ENCODE peak calls at places on chromosomes 12 and 14, in eight cellular contexts. J is body of pancreas, E is kidney epithelial cell, F is breast epithelium, K is A549, D is mucosa of descending colon, C is BJ, H is GM12878. Z is an unnamed sample.

GRCh38 chr14:76968621-76969063 is 59.9 kb downstream of the IRF2BPL start:
- DNase-seq in J (peak), E (no peak), F (no peak), K (no peak), D (no peak), C (no peak), H (no peak), Z (peak)

GRCh38 chr12:46480724-46481123 is 108.2 kb upstream of the SLC38A2 start:
- DNase-seq in J (no peak), E (no peak), F (no peak), K (no peak), D (no peak), C (no peak), H (no peak), Z (no peak)

GRCh38 chr12:89259831-89260230 is 92.5 kb downstream of the DUSP6 start:
- DNase-seq in J (no peak), E (no peak), F (no peak), K (no peak), D (no peak), C (no peak), H (no peak), Z (no peak)

GRCh38 chr14:33062881-33063280 is 124.2 kb downstream of the NPAS3 start:
- DNase-seq in J (no peak), E (no peak), F (no peak), K (no peak), D (no peak), C (no peak), H (no peak), Z (peak)

GRCh38 chr14:22634233-22634632 is 9.9 kb downstream of the OR6J1 start:
- DNase-seq in J (no peak), E (no peak), F (no peak), K (no peak), D (no peak), C (no peak), H (no peak), Z (no peak)

GRCh38 chr14:75558440-75558839 is 20.0 kb upstream of the FLVCR2 start:
- DNase-seq in J (no peak), E (no peak), F (no peak), K (no peak), D (no peak), C (no peak), H (no peak), Z (no peak)

GRCh38 chr14:61461808-61462275 is 140.5 kb downstream of the PRKCH start:
- DNase-seq in J (no peak), E (no peak), F (no peak), K (peak), D (peak), C (no peak), H (no peak), Z (peak)

GRCh38 chr14:81555051-81555450 is 21.4 kb upstream of the SEL1L start:
- DNase-seq in J (peak), E (no peak), F (no peak), K (no peak), D (no peak), C (no peak), H (no peak), Z (no peak)

GRCh38 chr12:8970432-8970831 is 18.9 kb upstream of the KLRG1 start:
- DNase-seq in J (no peak), E (no peak), F (no peak), K (no peak), D (no peak), C (no peak), H (no peak), Z (no peak)

GRCh38 chr14:91934554-91935285 is 12.8 kb downstream of the FBLN5 start:
- DNase-seq in J (peak), E (no peak), F (no peak), K (no peak), D (no peak), C (no peak), H (no peak), Z (no peak)

GRCh38 chr14:21063479-21063878 is 5.9 kb downstream of the RNASE8 start:
- DNase-seq in J (peak), E (peak), F (no peak), K (no peak), D (no peak), C (no peak), H (no peak), Z (peak)

GRCh38 chr12:105368047-105368646 is 37.7 kb downstream of the C12orf75 start:
- DNase-seq in J (no peak), E (no peak), F (no peak), K (no peak), D (no peak), C (no peak), H (no peak), Z (no peak)

GRCh38 chr12:105365231-105365630 is 34.7 kb downstream of the C12orf75 start:
- DNase-seq in J (no peak), E (no peak), F (no peak), K (no peak), D (no peak), C (no peak), H (no peak), Z (no peak)

GRCh38 chr12:105363890-105364289 is 33.4 kb downstream of the C12orf75 start:
- DNase-seq in J (no peak), E (no peak), F (no peak), K (no peak), D (no peak), C (no peak), H (no peak), Z (no peak)

DNA sequence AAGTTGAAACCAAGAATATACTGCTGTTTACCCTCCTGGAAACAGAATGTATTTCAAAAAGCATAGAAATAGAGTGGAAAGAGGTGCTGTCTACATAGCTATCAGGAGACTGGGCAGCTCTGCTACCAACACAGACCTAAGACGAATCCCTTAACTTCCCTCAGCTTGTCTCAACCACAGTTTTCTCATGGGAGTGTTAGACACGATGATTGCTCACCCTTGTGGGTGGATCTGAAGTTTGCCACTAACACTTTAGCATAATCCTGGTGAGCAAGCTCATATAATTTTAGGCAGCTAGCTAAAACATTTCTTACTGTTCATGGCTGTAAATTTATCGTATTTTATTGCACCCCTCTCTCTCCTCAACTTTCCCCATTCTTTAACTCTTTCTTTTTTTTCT is 38.5 kb downstream of the C12orf75 start:
- DNase-seq in J (no peak), E (no peak), F (no peak), K (no peak), D (peak), C (no peak), H (no peak), Z (peak)
- TF ChIP-seq CTCF in J (no peak), E (peak), F (no peak), K (no peak), D (no peak), C (peak), H (no peak), Z (peak)

GRCh38 chr12:53200458-53201169 is 6.4 kb downstream of the ITGB7 start:
- DNase-seq in J (no peak), E (no peak), F (peak), K (no peak), D (no peak), C (no peak), H (peak), Z (no peak)
- H3K4me3 ChIP-seq in J (no peak), E (no peak), F (no peak), K (no peak), D (no peak), C (no peak), H (peak), Z (no peak)

GRCh38 chr14:74049886-74050495 is 30.8 kb downstream of the BBOF1 start:
- DNase-seq in J (no peak), E (no peak), F (no peak), K (no peak), D (no peak), C (no peak), H (no peak), Z (no peak)

GRCh38 chr14:74042296-74042695 is 23.1 kb downstream of the BBOF1 start:
- DNase-seq in J (no peak), E (no peak), F (no peak), K (no peak), D (no peak), C (no peak), H (no peak), Z (no peak)

DNA sequence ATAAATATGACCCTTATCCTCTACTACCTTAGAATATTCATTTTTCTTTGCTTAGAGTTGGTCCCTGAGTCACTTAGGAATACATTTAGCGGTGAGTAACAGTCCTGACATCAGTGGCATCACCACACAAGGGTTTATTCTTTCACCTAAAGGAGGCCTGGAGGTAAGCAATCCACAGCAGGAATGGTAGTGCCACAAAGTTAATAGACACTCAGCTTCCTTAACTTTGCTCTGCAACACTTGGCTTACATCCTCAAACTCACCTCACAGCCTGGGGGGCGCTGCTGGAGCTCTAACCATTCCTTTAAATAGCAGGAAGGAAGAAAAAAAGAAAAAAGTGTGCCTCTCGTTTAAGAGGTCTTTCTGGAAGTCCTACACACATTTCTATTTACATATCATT is 29.1 kb downstream of the BBOF1 start:
- DNase-seq in J (no peak), E (peak), F (no peak), K (peak), D (no peak), C (no peak), H (no peak), Z (no peak)
- TF ChIP-seq CTCF in J (no peak), E (peak), F (no peak), K (no peak), D (no peak), C (no peak), H (no peak), Z (peak)

GRCh38 chr14:83071888-83072501 is 1538.3 kb upstream of the SEL1L start:
- DNase-seq in J (no peak), E (no peak), F (no peak), K (no peak), D (no peak), C (no peak), H (peak), Z (no peak)
- H3K4me3 ChIP-seq in J (no peak), E (no peak), F (no peak), K (no peak), D (no peak), C (no peak), H (no peak), Z (no peak)

GRCh38 chr14:100748944-100749343 is 22.3 kb downstream of the DLK1 start:
- DNase-seq in J (no peak), E (no peak), F (no peak), K (no peak), D (no peak), C (no peak), H (no peak), Z (no peak)
- TF ChIP-seq CTCF in J (no peak), E (no peak), F (no peak), K (no peak), D (no peak), C (no peak), H (no peak), Z (no peak)